ENCODE peak calls at places on chromosomes 11 and 22, in six cellular contexts. One of them, this sample, is unnamed.

GRCh38 chr11:13098067-13098466 is 89.0 kb downstream of the RASSF10 start:
- DNase-seq in A549: peak
- DNase-seq in K562: no peak
- DNase-seq in HepG2: peak
- DNase-seq in endothelial cell of umbilical vein: no peak
- DNase-seq in GM12878: no peak
- DNase-seq in this sample: no peak

GRCh38 chr11:12354750-12355545 is 22.4 kb upstream of the PARVA start:
- DNase-seq in A549: no peak
- DNase-seq in K562: no peak
- DNase-seq in HepG2: no peak
- DNase-seq in endothelial cell of umbilical vein: no peak
- DNase-seq in GM12878: no peak
- DNase-seq in this sample: no peak

GRCh38 chr22:48494256-48494967 is 1333.3 kb downstream of the BRD1 start:
- DNase-seq in A549: no peak
- DNase-seq in K562: no peak
- DNase-seq in HepG2: no peak
- DNase-seq in endothelial cell of umbilical vein: no peak
- DNase-seq in GM12878: no peak
- DNase-seq in this sample: no peak

GRCh38 chr11:28834877-28835276 is 726.7 kb downstream of the METTL15 start:
- DNase-seq in A549: peak
- DNase-seq in K562: no peak
- DNase-seq in HepG2: no peak
- DNase-seq in endothelial cell of umbilical vein: peak
- DNase-seq in GM12878: no peak
- DNase-seq in this sample: no peak

GRCh38 chr22:17749605-17750395 is 24.5 kb downstream of the BID start:
- DNase-seq in A549: no peak
- DNase-seq in K562: no peak
- DNase-seq in HepG2: no peak
- DNase-seq in endothelial cell of umbilical vein: no peak
- DNase-seq in GM12878: no peak
- DNase-seq in this sample: no peak

GRCh38 chr11:31050061-31050790 is 319.3 kb downstream of the DCDC1 start:
- DNase-seq in A549: no peak
- DNase-seq in K562: no peak
- DNase-seq in HepG2: no peak
- DNase-seq in endothelial cell of umbilical vein: no peak
- DNase-seq in GM12878: no peak
- DNase-seq in this sample: no peak

GRCh38 chr11:107044503-107044902 is 26.2 kb upstream of the GUCY1A2 start:
- DNase-seq in A549: no peak
- DNase-seq in K562: no peak
- DNase-seq in HepG2: no peak
- DNase-seq in endothelial cell of umbilical vein: no peak
- DNase-seq in GM12878: no peak
- DNase-seq in this sample: peak

GRCh38 chr11:66119348-66120133 is 49.5 kb downstream of the PACS1 start:
- DNase-seq in A549: peak
- DNase-seq in K562: no peak
- DNase-seq in HepG2: peak
- DNase-seq in endothelial cell of umbilical vein: peak
- DNase-seq in GM12878: no peak
- DNase-seq in this sample: no peak

GRCh38 chr11:3807856-3808845 is at the start of gene PGAP2:
- DNase-seq in A549: peak
- DNase-seq in K562: peak
- DNase-seq in HepG2: peak
- DNase-seq in endothelial cell of umbilical vein: peak
- DNase-seq in GM12878: no peak
- DNase-seq in this sample: peak

GRCh38 chr11:117197516-117198456 is 1.4 kb upstream of the TAGLN start:
- DNase-seq in A549: peak
- DNase-seq in K562: peak
- DNase-seq in HepG2: no peak
- DNase-seq in endothelial cell of umbilical vein: no peak
- DNase-seq in GM12878: no peak
- DNase-seq in this sample: no peak

GRCh38 chr11:1302041-1302460 is 7.4 kb downstream of the TOLLIP start:
- DNase-seq in A549: no peak
- DNase-seq in K562: no peak
- DNase-seq in HepG2: no peak
- DNase-seq in endothelial cell of umbilical vein: no peak
- DNase-seq in GM12878: no peak
- DNase-seq in this sample: no peak

GRCh38 chr11:19980957-19981669 is 179.2 kb downstream of the DBX1 start:
- DNase-seq in A549: peak
- DNase-seq in K562: peak
- DNase-seq in HepG2: peak
- DNase-seq in endothelial cell of umbilical vein: peak
- DNase-seq in GM12878: no peak
- DNase-seq in this sample: no peak

GRCh38 chr11:75313457-75314272 is 37.8 kb downstream of the ARRB1 start:
- DNase-seq in A549: no peak
- DNase-seq in K562: peak
- DNase-seq in HepG2: no peak
- DNase-seq in endothelial cell of umbilical vein: peak
- DNase-seq in GM12878: no peak
- DNase-seq in this sample: no peak

GRCh38 chr11:36239636-36240035 is 49.6 kb downstream of the COMMD9 start:
- DNase-seq in A549: no peak
- DNase-seq in K562: no peak
- DNase-seq in HepG2: no peak
- DNase-seq in endothelial cell of umbilical vein: no peak
- DNase-seq in GM12878: no peak
- DNase-seq in this sample: no peak

GRCh38 chr11:29063630-29064361 is 953.0 kb downstream of the KCNA4 start:
- DNase-seq in A549: peak
- DNase-seq in K562: no peak
- DNase-seq in HepG2: no peak
- DNase-seq in endothelial cell of umbilical vein: no peak
- DNase-seq in GM12878: no peak
- DNase-seq in this sample: no peak

GRCh38 chr11:122879785-122880184 is 2.8 kb upstream of the JHY start:
- DNase-seq in A549: peak
- DNase-seq in K562: no peak
- DNase-seq in HepG2: no peak
- DNase-seq in endothelial cell of umbilical vein: no peak
- DNase-seq in GM12878: no peak
- DNase-seq in this sample: no peak

GRCh38 chr11:122882189-122882808 is at the start of gene JHY:
- DNase-seq in A549: no peak
- DNase-seq in K562: no peak
- DNase-seq in HepG2: no peak
- DNase-seq in endothelial cell of umbilical vein: no peak
- DNase-seq in GM12878: no peak
- DNase-seq in this sample: no peak

GRCh38 chr11:122883682-122883981 is 1.1 kb downstream of the JHY start:
- DNase-seq in A549: no peak
- DNase-seq in K562: no peak
- DNase-seq in HepG2: no peak
- DNase-seq in endothelial cell of umbilical vein: no peak
- DNase-seq in GM12878: no peak
- DNase-seq in this sample: no peak

GRCh38 chr11:122888162-122888561 is 5.6 kb downstream of the JHY start:
- DNase-seq in A549: no peak
- DNase-seq in K562: no peak
- DNase-seq in HepG2: no peak
- DNase-seq in endothelial cell of umbilical vein: no peak
- DNase-seq in GM12878: no peak
- DNase-seq in this sample: no peak

DNA sequence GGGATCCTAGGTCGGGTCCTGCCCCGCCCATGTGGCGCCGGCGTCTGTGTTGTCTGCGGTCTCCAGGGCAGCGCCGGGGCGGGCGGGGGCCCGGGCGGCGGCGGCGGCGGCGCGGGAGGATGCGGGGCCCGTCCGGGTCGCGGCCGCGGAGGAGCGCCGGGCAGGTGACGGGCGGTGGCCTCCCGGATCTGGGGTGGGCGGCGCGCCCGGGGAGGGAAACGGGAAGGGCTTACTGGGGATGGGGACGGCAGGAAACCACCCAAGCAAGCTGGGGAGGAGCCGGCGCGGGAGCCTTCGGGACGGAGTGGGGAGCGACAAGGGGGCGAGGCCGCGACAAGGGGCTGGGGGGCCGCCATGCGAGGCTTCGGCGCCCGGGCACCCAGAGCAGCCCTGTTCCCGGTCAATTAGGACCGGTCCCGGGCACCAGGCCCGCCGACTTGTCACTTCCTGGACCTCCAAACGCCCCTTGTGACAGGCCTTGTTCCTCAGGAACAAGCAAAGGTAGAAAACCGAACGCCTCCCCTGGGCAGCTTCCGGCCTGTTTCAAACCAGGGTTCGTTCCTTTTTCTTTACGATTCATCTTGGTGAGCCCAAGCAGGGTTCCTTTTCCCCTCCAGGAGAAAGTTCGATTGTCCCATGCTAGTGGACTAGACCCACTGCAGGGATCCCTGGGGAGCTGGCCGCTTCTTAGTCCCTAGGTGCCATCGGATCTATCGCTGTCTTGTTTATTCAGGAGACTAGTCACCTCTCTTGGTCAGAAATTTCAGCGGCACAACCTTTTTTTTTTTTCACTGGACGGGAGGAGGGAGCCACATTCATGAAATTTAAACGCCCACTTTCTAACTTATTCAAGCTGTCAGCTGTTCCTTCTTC is 486 bp downstream of the JHY start:
- DNase-seq in A549: peak
- DNase-seq in K562: no peak
- DNase-seq in HepG2: peak
- DNase-seq in endothelial cell of umbilical vein: peak
- DNase-seq in GM12878: no peak
- DNase-seq in this sample: peak
- TF ChIP-seq MYC in A549: no peak
- TF ChIP-seq MYC in K562: no peak
- TF ChIP-seq MYC in HepG2: no peak
- TF ChIP-seq MYC in endothelial cell of umbilical vein: no peak
- TF ChIP-seq MYC in GM12878: no peak
- TF ChIP-seq MYC in this sample: no peak

DNA sequence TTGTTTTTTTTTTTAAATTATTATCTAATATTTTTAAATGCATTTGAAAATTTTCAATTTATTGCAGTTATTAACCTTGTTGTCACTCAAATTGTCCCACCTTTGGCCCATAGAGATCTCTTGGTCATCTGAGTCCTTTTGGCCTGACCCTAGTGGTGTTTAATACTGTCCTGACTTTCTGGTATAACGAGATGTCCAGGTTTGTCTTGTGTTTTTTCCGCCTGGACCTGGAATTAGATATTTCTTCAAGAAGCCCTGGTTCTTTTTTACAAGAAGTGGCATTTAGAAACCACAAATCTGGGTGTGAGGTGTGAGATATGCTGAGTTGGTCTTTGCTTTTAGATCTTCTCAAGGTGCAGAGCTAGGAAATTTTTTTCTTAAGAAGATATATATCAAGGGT is 38.1 kb downstream of the LRRC32 start:
- DNase-seq in A549: no peak
- DNase-seq in K562: no peak
- DNase-seq in HepG2: no peak
- DNase-seq in endothelial cell of umbilical vein: no peak
- DNase-seq in GM12878: no peak
- DNase-seq in this sample: no peak
- TF ChIP-seq CTCF in A549: no peak
- TF ChIP-seq CTCF in K562: no peak
- TF ChIP-seq CTCF in HepG2: no peak
- TF ChIP-seq CTCF in endothelial cell of umbilical vein: no peak
- TF ChIP-seq CTCF in GM12878: no peak
- TF ChIP-seq CTCF in this sample: no peak

GRCh38 chr11:130911306-130911705 is 5.0 kb downstream of the SNX19 start:
- DNase-seq in A549: no peak
- DNase-seq in K562: no peak
- DNase-seq in HepG2: no peak
- DNase-seq in endothelial cell of umbilical vein: no peak
- DNase-seq in GM12878: no peak
- DNase-seq in this sample: no peak
- TF ChIP-seq POLR2A in A549: no peak
- TF ChIP-seq POLR2A in K562: no peak
- TF ChIP-seq POLR2A in HepG2: no peak
- TF ChIP-seq POLR2A in endothelial cell of umbilical vein: no peak
- TF ChIP-seq POLR2A in GM12878: no peak
- TF ChIP-seq POLR2A in this sample: no peak

GRCh38 chr11:96050435-96051182 is 126.7 kb upstream of the MTMR2 start:
- DNase-seq in A549: peak
- DNase-seq in K562: no peak
- DNase-seq in HepG2: peak
- DNase-seq in endothelial cell of umbilical vein: no peak
- DNase-seq in GM12878: no peak
- DNase-seq in this sample: no peak

GRCh38 chr11:96044311-96044710 is 120.4 kb upstream of the MTMR2 start:
- DNase-seq in A549: no peak
- DNase-seq in K562: no peak
- DNase-seq in HepG2: no peak
- DNase-seq in endothelial cell of umbilical vein: no peak
- DNase-seq in GM12878: no peak
- DNase-seq in this sample: no peak

GRCh38 chr11:96049426-96049825 is 125.5 kb upstream of the MTMR2 start:
- DNase-seq in A549: no peak
- DNase-seq in K562: no peak
- DNase-seq in HepG2: no peak
- DNase-seq in endothelial cell of umbilical vein: no peak
- DNase-seq in GM12878: no peak
- DNase-seq in this sample: no peak

GRCh38 chr11:96044747-96045146 is 120.8 kb upstream of the MTMR2 start:
- DNase-seq in A549: no peak
- DNase-seq in K562: no peak
- DNase-seq in HepG2: no peak
- DNase-seq in endothelial cell of umbilical vein: no peak
- DNase-seq in GM12878: no peak
- DNase-seq in this sample: no peak

GRCh38 chr11:96045622-96046456 is 121.9 kb upstream of the MTMR2 start:
- DNase-seq in A549: no peak
- DNase-seq in K562: no peak
- DNase-seq in HepG2: no peak
- DNase-seq in endothelial cell of umbilical vein: peak
- DNase-seq in GM12878: no peak
- DNase-seq in this sample: no peak
- TF ChIP-seq MYC in A549: no peak
- TF ChIP-seq MYC in K562: no peak
- TF ChIP-seq MYC in HepG2: no peak
- TF ChIP-seq MYC in endothelial cell of umbilical vein: no peak
- TF ChIP-seq MYC in GM12878: no peak
- TF ChIP-seq MYC in this sample: no peak

DNA sequence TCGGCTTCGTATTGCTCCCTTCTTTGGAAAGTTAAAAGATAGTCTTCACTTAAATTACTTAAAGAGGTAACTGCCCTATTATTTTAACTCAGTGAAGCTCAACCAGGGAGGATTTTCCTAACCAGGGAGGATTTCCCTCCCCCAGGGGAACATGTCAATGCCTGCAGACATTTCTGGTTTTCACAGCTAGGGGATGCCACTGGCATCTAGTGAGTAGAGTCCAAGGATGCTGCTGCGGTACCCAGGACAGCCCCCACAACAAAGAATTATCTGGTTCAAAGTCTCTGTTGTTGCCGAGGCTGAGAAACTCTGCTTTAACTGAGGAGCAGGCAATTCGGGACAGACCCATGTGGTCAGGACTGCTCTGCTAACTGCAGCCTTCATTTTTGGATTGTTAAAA is 82.2 kb downstream of the DEPDC5 start:
- DNase-seq in A549: no peak
- DNase-seq in K562: no peak
- DNase-seq in HepG2: no peak
- DNase-seq in endothelial cell of umbilical vein: no peak
- DNase-seq in GM12878: no peak
- DNase-seq in this sample: no peak
- TF ChIP-seq CTCF in A549: no peak
- TF ChIP-seq CTCF in K562: no peak
- TF ChIP-seq CTCF in HepG2: no peak
- TF ChIP-seq CTCF in endothelial cell of umbilical vein: no peak
- TF ChIP-seq CTCF in GM12878: no peak
- TF ChIP-seq CTCF in this sample: no peak